ENCODE peak calls at places on chromosomes 5 and 9, in six cellular contexts. B is upper lobe of right lung, Z is psoas muscle, M is AG08395, D is germinal center, O is ACHN. N is an unnamed sample.

GRCh38 chr5:42228279-42228678 is 195.0 kb upstream of the GHR start:
- DNase-seq in Z (no peak), M (no peak), B (no peak), D (no peak), O (no peak), N (no peak)

GRCh38 chr5:136042156-136042555 is 13.4 kb downstream of the TGFBI start:
- DNase-seq in B (no peak), D (no peak), O (no peak), Z (no peak), M (no peak), N (no peak)

GRCh38 chr5:151632524-151632923 is 41.4 kb upstream of the FAT2 start:
- DNase-seq in Z (no peak), M (no peak), B (no peak), O (no peak), D (no peak), N (no peak)

GRCh38 chr9:26744362-26744965 is 148.1 kb downstream of the CAAP1 start:
- DNase-seq in B (no peak), D (peak; percentile 3), Z (no peak), M (peak; percentile 19), O (peak; percentile 44), N (no peak)

GRCh38 chr5:10885026-10885425 is 124.0 kb upstream of the DAP start:
- DNase-seq in M (peak; percentile 47), B (no peak), O (peak; percentile 72), D (no peak), Z (no peak), N (no peak)

GRCh38 chr5:7759951-7760580 is 90.9 kb downstream of the CFAP90 start:
- DNase-seq in Z (no peak), M (no peak), B (no peak), O (peak; percentile 43), D (no peak), N (no peak)

GRCh38 chr5:180314106-180314505 is 22.2 kb upstream of the MAPK9 start:
- DNase-seq in O (no peak), B (no peak), M (no peak), D (no peak), Z (no peak), N (no peak)

GRCh38 chr5:137730331-137730730 is 5.6 kb downstream of the KLHL3 start:
- DNase-seq in B (no peak), M (no peak), D (no peak), O (no peak), Z (no peak), N (no peak)

GRCh38 chr5:127970081-127970480 is 113.5 kb upstream of the SLC12A2 start:
- DNase-seq in B (no peak), D (no peak), M (no peak), O (no peak), Z (no peak), N (no peak)

GRCh38 chr9:70108181-70108580 is 64.5 kb downstream of the MAMDC2 start:
- DNase-seq in Z (no peak), D (no peak), O (no peak), M (no peak), B (no peak), N (no peak)

GRCh38 chr5:78472469-78473106 is 112.2 kb downstream of the SCAMP1 start:
- DNase-seq in B (no peak), D (no peak), Z (no peak), O (peak; percentile 33), M (peak; percentile 40), N (no peak)

GRCh38 chr5:72557576-72558336 is 50.5 kb upstream of the ZNF366 start:
- DNase-seq in D (no peak), B (no peak), Z (no peak), M (no peak), O (no peak), N (no peak)

GRCh38 chr9:18485691-18486090 is 11.7 kb downstream of the ADAMTSL1 start:
- DNase-seq in B (no peak), M (no peak), D (no peak), Z (no peak), O (no peak), N (no peak)

GRCh38 chr9:115494958-115495690 is 377.2 kb upstream of the TNC start:
- DNase-seq in B (no peak), M (no peak), Z (no peak), D (no peak), O (no peak), N (no peak)